ENCODE peak calls at places on chromosomes 7 and 10, in ten cellular contexts. P is mucosa of gallbladder, J is C1 segment of cervical spinal cord, C is stromal cell of bone marrow, E is body of pancreas, L is hypothalamus, M is cardiac fibroblast, F is iPS DF 6.9, Z is bronchial epithelial cell, D is GM12865. K is an unnamed sample.

GRCh38 chr7:3112499-3113134 is 69.0 kb upstream of the CARD11 start:
- DNase-seq in P (no peak), J (no peak), C (no peak), E (no peak), L (no peak), M (no peak), F (no peak), Z (no peak), D (no peak), K (no peak)

GRCh38 chr7:139583826-139584553 is 60.5 kb downstream of the CLEC2L start:
- DNase-seq in P (no peak), J (no peak), C (no peak), E (no peak), L (no peak), M (no peak), F (no peak), Z (no peak), D (no peak), K (no peak)

GRCh38 chr7:101066141-101066857 is 19.0 kb upstream of the TRIM56 start:
- DNase-seq in P (no peak), J (no peak), C (peak), E (peak), L (no peak), M (no peak), F (no peak), Z (peak), D (no peak), K (no peak)

GRCh38 chr7:17130281-17131059 is 168.0 kb upstream of the AHR start:
- DNase-seq in P (peak), J (no peak), C (peak), E (peak), L (no peak), M (peak), F (no peak), Z (peak), D (no peak), K (no peak)

GRCh38 chr7:142380064-142380463 is 122.2 kb upstream of the PRSS58 start:
- DNase-seq in P (no peak), J (no peak), C (no peak), E (no peak), L (no peak), M (no peak), F (no peak), Z (no peak), D (no peak), K (no peak)

GRCh38 chr7:104123786-104124185 is 84.0 kb downstream of the ORC5 start:
- DNase-seq in P (no peak), J (no peak), C (peak), E (no peak), L (no peak), M (peak), F (no peak), Z (peak), D (no peak), K (no peak)

GRCh38 chr10:42933454-42934340 is 143.2 kb upstream of the RET start:
- DNase-seq in P (peak), J (no peak), C (no peak), E (peak), L (no peak), M (peak), F (no peak), Z (peak), D (no peak), K (peak)

GRCh38 chr10:75726522-75727493 is 295.4 kb downstream of the LRMDA start:
- DNase-seq in P (no peak), J (no peak), C (no peak), E (no peak), L (no peak), M (no peak), F (no peak), Z (no peak), D (no peak), K (no peak)

GRCh38 chr10:11003739-11004515 is 13.7 kb upstream of the CELF2 start:
- DNase-seq in P (no peak), J (no peak), C (peak), E (no peak), L (no peak), M (no peak), F (no peak), Z (no peak), D (no peak), K (no peak)

GRCh38 chr10:62632071-62632809 is 172.3 kb upstream of the ADO start:
- DNase-seq in P (peak), J (no peak), C (no peak), E (peak), L (no peak), M (peak), F (no peak), Z (peak), D (peak), K (no peak)

GRCh38 chr10:120614685-120615084 is 157.7 kb downstream of the PLPP4 start:
- DNase-seq in P (no peak), J (no peak), C (peak), E (no peak), L (no peak), M (no peak), F (no peak), Z (no peak), D (no peak), K (no peak)

GRCh38 chr7:75920431-75921161 is 5.6 kb downstream of the POR start:
- DNase-seq in P (peak), J (no peak), C (no peak), E (no peak), L (no peak), M (peak), F (no peak), Z (no peak), D (no peak), K (no peak)

GRCh38 chr10:97174276-97174775 is 11.4 kb downstream of the SLIT1 start:
- DNase-seq in P (no peak), J (no peak), C (no peak), E (no peak), L (no peak), M (no peak), F (no peak), Z (no peak), D (no peak), K (no peak)

GRCh38 chr7:92161271-92161670 is 17.7 kb downstream of the LRRD1 start:
- DNase-seq in P (no peak), J (no peak), C (no peak), E (no peak), L (no peak), M (no peak), F (no peak), Z (no peak), D (no peak), K (no peak)

GRCh38 chr10:86304436-86304835 is 62.2 kb downstream of the GRID1 start:
- DNase-seq in P (no peak), J (no peak), C (no peak), E (no peak), L (no peak), M (no peak), F (no peak), Z (no peak), D (no peak), K (no peak)

GRCh38 chr7:70725448-70725847 is 406.5 kb upstream of the GALNT17 start:
- DNase-seq in P (no peak), J (no peak), C (no peak), E (no peak), L (no peak), M (no peak), F (no peak), Z (no peak), D (no peak), K (no peak)

GRCh38 chr10:120285408-120285807 is 171.6 kb upstream of the PLPP4 start:
- DNase-seq in P (no peak), J (no peak), C (no peak), E (no peak), L (no peak), M (no peak), F (no peak), Z (no peak), D (no peak), K (no peak)

GRCh38 chr10:5627486-5628044 is 38.8 kb downstream of the ASB13 start:
- DNase-seq in P (no peak), J (no peak), C (no peak), E (peak), L (no peak), M (no peak), F (no peak), Z (no peak), D (no peak), K (no peak)

GRCh38 chr10:78957471-78958039 is 111.2 kb upstream of the ZMIZ1 start:
- DNase-seq in P (no peak), J (no peak), C (no peak), E (no peak), L (no peak), M (peak), F (no peak), Z (no peak), D (no peak), K (no peak)

GRCh38 chr7:55242613-55243012 is 122.5 kb upstream of the LANCL2 start:
- DNase-seq in P (no peak), J (no peak), C (no peak), E (no peak), L (no peak), M (no peak), F (no peak), Z (peak), D (no peak), K (no peak)

GRCh38 chr10:34288634-34289033 is 526.5 kb downstream of the PARD3 start:
- DNase-seq in P (no peak), J (no peak), C (no peak), E (no peak), L (no peak), M (peak), F (no peak), Z (peak), D (no peak), K (no peak)

GRCh38 chr10:57891201-57892006 is 376.3 kb downstream of the IPMK start:
- DNase-seq in P (no peak), J (no peak), C (no peak), E (no peak), L (no peak), M (no peak), F (no peak), Z (no peak), D (no peak), K (no peak)

GRCh38 chr7:149562602-149563001 is 65.0 kb upstream of the ZNF746 start:
- DNase-seq in P (no peak), J (no peak), C (no peak), E (no peak), L (no peak), M (peak), F (no peak), Z (peak), D (no peak), K (no peak)

GRCh38 chr10:71582019-71582418 is 137.6 kb downstream of the C10orf105 start:
- DNase-seq in P (peak), J (no peak), C (no peak), E (no peak), L (no peak), M (peak), F (no peak), Z (peak), D (peak), K (no peak)

GRCh38 chr7:54967384-54967783 is 51.4 kb upstream of the EGFR start:
- DNase-seq in P (no peak), J (no peak), C (no peak), E (peak), L (no peak), M (peak), F (no peak), Z (peak), D (no peak), K (no peak)

GRCh38 chr10:31757831-31758230 is 170.8 kb downstream of the ARHGAP12 start:
- DNase-seq in P (no peak), J (no peak), C (no peak), E (no peak), L (no peak), M (no peak), F (no peak), Z (no peak), D (no peak), K (no peak)

GRCh38 chr7:87110778-87111177 is 41.5 kb upstream of the DMTF1 start:
- DNase-seq in P (peak), J (no peak), C (no peak), E (no peak), L (no peak), M (peak), F (no peak), Z (peak), D (no peak), K (no peak)

GRCh38 chr7:158976468-158976848 is 120.1 kb downstream of the DYNC2I1 start:
- DNase-seq in P (no peak), J (no peak), C (no peak), E (no peak), L (no peak), M (no peak), F (no peak), Z (no peak), D (peak), K (no peak)

GRCh38 chr10:119288574-119289001 is 81.2 kb downstream of the GRK5 start:
- DNase-seq in P (no peak), J (no peak), C (no peak), E (no peak), L (no peak), M (no peak), F (no peak), Z (no peak), D (no peak), K (no peak)

GRCh38 chr10:3782099-3782455 is 2.9 kb downstream of the KLF6 start:
- DNase-seq in P (no peak), J (no peak), C (no peak), E (no peak), L (no peak), M (no peak), F (no peak), Z (no peak), D (peak), K (no peak)

GRCh38 chr10:67520924-67521520 is 175.0 kb downstream of the CTNNA3 start:
- DNase-seq in P (peak), J (peak), C (peak), E (peak), L (no peak), M (peak), F (peak), Z (peak), D (peak), K (peak)

GRCh38 chr7:69283421-69283820 is 314.9 kb upstream of the AUTS2 start:
- DNase-seq in P (no peak), J (peak), C (peak), E (peak), L (no peak), M (no peak), F (no peak), Z (no peak), D (no peak), K (no peak)

GRCh38 chr7:101936612-101937231 is 119.3 kb downstream of the CUX1 start:
- DNase-seq in P (no peak), J (no peak), C (no peak), E (no peak), L (no peak), M (peak), F (peak), Z (no peak), D (no peak), K (peak)

K was measured in BE2C.